ENCODE peak calls at places on chromosomes 3 and 15, in nine cellular contexts. H, B, M, E, Q, O, J, N and K are unnamed samples.

GRCh38 chr3:21024563-21024962 is 726.4 kb downstream of the ZNF385D start:
- DNase-seq in H (no peak), B (no peak), M (no peak), E (no peak), Q (no peak), O (no peak), J (no peak), N (no peak), K (no peak)

GRCh38 chr3:119580148-119580760 is 962 bp downstream of the ADPRH start:
- DNase-seq in H (peak), B (peak), M (peak), E (peak), Q (no peak), O (peak), J (peak), N (no peak), K (peak)

GRCh38 chr3:4351872-4352271 is 48.7 kb downstream of the SETMAR start:
- DNase-seq in H (no peak), B (no peak), M (no peak), E (no peak), Q (no peak), O (no peak), J (no peak), N (no peak), K (no peak)

GRCh38 chr3:62131620-62132019 is 241.7 kb downstream of the FEZF2 start:
- DNase-seq in H (no peak), B (no peak), M (no peak), E (peak), Q (no peak), O (no peak), J (no peak), N (no peak), K (no peak)

GRCh38 chr3:136802481-136802996 is 16.4 kb upstream of the SLC35G2 start:
- DNase-seq in H (no peak), B (no peak), M (no peak), E (peak), Q (no peak), O (no peak), J (no peak), N (no peak), K (no peak)

GRCh38 chr3:140186421-140186920 is 251.5 kb downstream of the CLSTN2 start:
- DNase-seq in H (peak), B (no peak), M (no peak), E (peak), Q (peak), O (no peak), J (no peak), N (peak), K (no peak)

GRCh38 chr3:27593173-27593572 is 109.0 kb upstream of the SLC4A7 start:
- DNase-seq in H (no peak), B (no peak), M (no peak), E (no peak), Q (no peak), O (no peak), J (no peak), N (no peak), K (no peak)

GRCh38 chr3:129911261-129911861 is 17.9 kb upstream of the TMCC1 start:
- DNase-seq in H (no peak), B (no peak), M (no peak), E (no peak), Q (no peak), O (no peak), J (no peak), N (no peak), K (no peak)

GRCh38 chr3:117314441-117314840 is 604.9 kb downstream of the TUSC7 start:
- DNase-seq in H (no peak), B (no peak), M (no peak), E (no peak), Q (no peak), O (no peak), J (no peak), N (no peak), K (no peak)

GRCh38 chr3:156693166-156693565 is 18.8 kb downstream of the TIPARP start:
- DNase-seq in H (no peak), B (no peak), M (no peak), E (peak), Q (no peak), O (no peak), J (no peak), N (no peak), K (no peak)

GRCh38 chr15:85094685-85095084 is 113.0 kb downstream of the PDE8A start:
- DNase-seq in H (no peak), B (no peak), M (no peak), E (peak), Q (peak), O (no peak), J (no peak), N (no peak), K (no peak)

GRCh38 chr3:16897254-16897926 is 12.6 kb downstream of the PLCL2 start:
- DNase-seq in H (peak), B (no peak), M (peak), E (peak), Q (no peak), O (peak), J (no peak), N (no peak), K (no peak)

GRCh38 chr3:45929042-45929679 is 14.1 kb upstream of the CXCR6 start:
- DNase-seq in H (peak), B (peak), M (peak), E (peak), Q (no peak), O (peak), J (peak), N (peak), K (peak)

GRCh38 chr3:183309276-183309675 is 56.2 kb downstream of the B3GNT5 start:
- DNase-seq in H (peak), B (no peak), M (no peak), E (peak), Q (no peak), O (peak), J (no peak), N (no peak), K (no peak)

GRCh38 chr3:125051715-125052581 is 3.8 kb downstream of the HEG1 start:
- DNase-seq in H (no peak), B (peak), M (peak), E (peak), Q (peak), O (peak), J (peak), N (peak), K (peak)

GRCh38 chr3:152019516-152019915 is 146.1 kb downstream of the SUCNR1 start:
- DNase-seq in H (no peak), B (no peak), M (no peak), E (no peak), Q (no peak), O (no peak), J (no peak), N (no peak), K (no peak)

GRCh38 chr3:52865994-52866393 is 31.2 kb upstream of the MUSTN1 start:
- DNase-seq in H (no peak), B (no peak), M (no peak), E (no peak), Q (no peak), O (no peak), J (no peak), N (no peak), K (no peak)

GRCh38 chr3:49841126-49841525 is 15.2 kb downstream of the TRAIP start:
- DNase-seq in H (peak), B (no peak), M (no peak), E (peak), Q (no peak), O (no peak), J (no peak), N (no peak), K (no peak)

GRCh38 chr3:32882603-32883025 is 64.8 kb downstream of the TRIM71 start:
- DNase-seq in H (no peak), B (no peak), M (peak), E (no peak), Q (no peak), O (no peak), J (no peak), N (no peak), K (peak)

GRCh38 chr3:134341391-134341790 is 32.9 kb downstream of the AMOTL2 start:
- DNase-seq in H (no peak), B (peak), M (no peak), E (no peak), Q (no peak), O (no peak), J (no peak), N (no peak), K (no peak)

GRCh38 chr3:141845407-141846049 is 30.9 kb upstream of the ATP1B3 start:
- DNase-seq in H (peak), B (no peak), M (no peak), E (no peak), Q (no peak), O (peak), J (no peak), N (no peak), K (no peak)

GRCh38 chr3:4417449-4417848 is 49.6 kb downstream of the SUMF1 start:
- DNase-seq in H (no peak), B (peak), M (no peak), E (peak), Q (no peak), O (no peak), J (no peak), N (peak), K (no peak)

GRCh38 chr3:140219161-140219745 is 284.3 kb downstream of the CLSTN2 start:
- DNase-seq in H (no peak), B (no peak), M (no peak), E (no peak), Q (no peak), O (no peak), J (no peak), N (no peak), K (no peak)

GRCh38 chr15:57503051-57503702 is 88.5 kb upstream of the MYZAP start:
- DNase-seq in H (no peak), B (no peak), M (no peak), E (peak), Q (no peak), O (no peak), J (no peak), N (no peak), K (no peak)

GRCh38 chr3:171833775-171834460 is 9.2 kb upstream of the TMEM212 start:
- DNase-seq in H (no peak), B (no peak), M (peak), E (peak), Q (no peak), O (no peak), J (peak), N (peak), K (peak)

GRCh38 chr3:85662462-85662861 is 703.7 kb downstream of the CADM2 start:
- DNase-seq in H (no peak), B (no peak), M (no peak), E (no peak), Q (no peak), O (no peak), J (no peak), N (no peak), K (no peak)

GRCh38 chr15:65730560-65731172 is 61.4 kb downstream of the DENND4A start:
- DNase-seq in H (no peak), B (no peak), M (no peak), E (peak), Q (no peak), O (no peak), J (no peak), N (no peak), K (no peak)

GRCh38 chr3:38114875-38115644 is 21.9 kb downstream of the ACAA1 start:
- DNase-seq in H (no peak), B (peak), M (no peak), E (no peak), Q (no peak), O (no peak), J (no peak), N (no peak), K (no peak)

GRCh38 chr15:99099661-99100060 is 5.2 kb upstream of the SYNM start:
- DNase-seq in H (no peak), B (no peak), M (no peak), E (no peak), Q (no peak), O (no peak), J (no peak), N (no peak), K (no peak)

GRCh38 chr3:46900007-46900292 is 22.4 kb downstream of the PTH1R start:
- DNase-seq in H (no peak), B (peak), M (no peak), E (no peak), Q (no peak), O (no peak), J (no peak), N (no peak), K (no peak)

GRCh38 chr3:76122007-76122406 is 336.7 kb upstream of the ZNF717 start:
- DNase-seq in H (no peak), B (no peak), M (no peak), E (peak), Q (no peak), O (no peak), J (no peak), N (no peak), K (no peak)

GRCh38 chr3:47035645-47036044 is 56.2 kb downstream of the NBEAL2 start:
- DNase-seq in H (no peak), B (no peak), M (no peak), E (no peak), Q (no peak), O (no peak), J (no peak), N (no peak), K (no peak)

GRCh38 chr3:194573680-194574437 is 59.4 kb downstream of the TMEM44 start:
- DNase-seq in H (peak), B (no peak), M (peak), E (peak), Q (no peak), O (peak), J (peak), N (no peak), K (peak)

GRCh38 chr3:62041681-62042080 is 331.7 kb downstream of the FEZF2 start:
- DNase-seq in H (no peak), B (no peak), M (no peak), E (no peak), Q (no peak), O (no peak), J (no peak), N (no peak), K (no peak)

GRCh38 chr3:22117751-22118346 is 366.8 kb upstream of the ZNF385D start:
- DNase-seq in H (peak), B (no peak), M (no peak), E (peak), Q (peak), O (no peak), J (no peak), N (peak), K (peak)

GRCh38 chr15:40925495-40925862 is 3.7 kb upstream of the DLL4 start:
- DNase-seq in H (no peak), B (no peak), M (no peak), E (no peak), Q (no peak), O (no peak), J (no peak), N (no peak), K (no peak)

GRCh38 chr3:8001307-8001706 is 500.3 kb upstream of the LMCD1 start:
- DNase-seq in H (no peak), B (no peak), M (no peak), E (no peak), Q (no peak), O (no peak), J (no peak), N (no peak), K (no peak)

GRCh38 chr15:94734460-94734859 is 503.1 kb downstream of the MCTP2 start:
- DNase-seq in H (no peak), B (no peak), M (no peak), E (no peak), Q (no peak), O (no peak), J (no peak), N (no peak), K (no peak)

GRCh38 chr3:100260685-100261480 is at the start of gene TBC1D23:
- DNase-seq in H (peak), B (peak), M (peak), E (peak), Q (peak), O (peak), J (peak), N (peak), K (peak)
- TF ChIP-seq CTCF in H (no peak), B (no peak), M (no peak), E (no peak), Q (no peak), O (no peak), J (no peak), N (no peak), K (no peak)

GRCh38 chr3:126570103-126570541 is 11.4 kb upstream of the C3orf22 start:
- DNase-seq in H (no peak), B (no peak), M (peak), E (no peak), Q (no peak), O (no peak), J (peak), N (no peak), K (no peak)

GRCh38 chr3:126571078-126571477 is 12.3 kb upstream of the C3orf22 start:
- DNase-seq in H (no peak), B (no peak), M (peak), E (no peak), Q (no peak), O (no peak), J (no peak), N (no peak), K (no peak)

GRCh38 chr3:126568776-126569342 is 10.1 kb upstream of the C3orf22 start:
- DNase-seq in H (no peak), B (no peak), M (peak), E (no peak), Q (no peak), O (no peak), J (no peak), N (no peak), K (no peak)

GRCh38 chr3:126569390-126569975 is 10.8 kb upstream of the C3orf22 start:
- DNase-seq in H (no peak), B (no peak), M (no peak), E (no peak), Q (no peak), O (no peak), J (no peak), N (no peak), K (no peak)

GRCh38 chr3:126567696-126568438 is 9.1 kb upstream of the C3orf22 start:
- DNase-seq in H (no peak), B (no peak), M (peak), E (no peak), Q (no peak), O (no peak), J (peak), N (peak), K (no peak)
- TF ChIP-seq CTCF in H (no peak), B (no peak), M (no peak), E (no peak), Q (no peak), O (no peak), J (no peak), N (no peak), K (no peak)

GRCh38 chr15:64653757-64654156 is 121.6 kb downstream of the RBPMS2 start:
- DNase-seq in H (no peak), B (no peak), M (no peak), E (peak), Q (no peak), O (no peak), J (no peak), N (no peak), K (no peak)
- TF ChIP-seq CTCF in H (peak), B (peak), M (peak), E (peak), Q (peak), O (peak), J (no peak), N (peak), K (no peak)

GRCh38 chr3:10688126-10688525 is 127.9 kb upstream of the SLC6A11 start:
- DNase-seq in H (no peak), B (no peak), M (no peak), E (no peak), Q (no peak), O (no peak), J (no peak), N (no peak), K (no peak)
- TF ChIP-seq CTCF in H (no peak), B (no peak), M (no peak), E (no peak), Q (no peak), O (no peak), J (no peak), N (no peak), K (no peak)

DNA sequence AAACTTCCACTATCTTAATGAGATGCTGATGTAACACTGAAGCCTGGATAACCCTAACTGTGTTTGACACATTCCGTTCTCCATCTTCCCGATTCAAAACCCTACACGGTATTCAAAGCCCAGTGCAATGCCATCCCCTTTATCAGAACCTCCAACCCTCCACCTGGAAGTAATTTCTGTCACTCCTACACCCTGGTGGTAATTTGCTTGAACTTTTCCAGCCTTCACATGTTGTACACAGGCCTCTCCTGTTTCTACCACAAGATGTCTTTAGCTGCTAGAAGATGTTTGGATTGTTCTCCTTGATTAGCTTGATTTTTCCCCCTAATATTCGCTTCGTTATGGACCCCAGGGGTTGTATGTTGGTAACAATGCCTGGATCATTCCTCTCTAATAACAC is 208.9 kb downstream of the CHST2 start:
- DNase-seq in H (no peak), B (no peak), M (no peak), E (no peak), Q (no peak), O (no peak), J (no peak), N (no peak), K (no peak)
- TF ChIP-seq CTCF in H (no peak), B (no peak), M (no peak), E (peak), Q (no peak), O (no peak), J (no peak), N (no peak), K (no peak)

GRCh38 chr3:69850849-69851248 is 111.6 kb downstream of the MITF start:
- DNase-seq in H (no peak), B (no peak), M (no peak), E (no peak), Q (no peak), O (no peak), J (no peak), N (no peak), K (no peak)

GRCh38 chr3:69853033-69853432 is 113.8 kb downstream of the MITF start:
- DNase-seq in H (no peak), B (no peak), M (no peak), E (no peak), Q (no peak), O (no peak), J (no peak), N (no peak), K (no peak)

GRCh38 chr3:69856965-69857364 is 117.7 kb downstream of the MITF start:
- DNase-seq in H (no peak), B (no peak), M (no peak), E (no peak), Q (no peak), O (no peak), J (no peak), N (no peak), K (no peak)

GRCh38 chr3:69861556-69861955 is 122.3 kb downstream of the MITF start:
- DNase-seq in H (no peak), B (no peak), M (no peak), E (no peak), Q (no peak), O (no peak), J (no peak), N (no peak), K (no peak)

DNA sequence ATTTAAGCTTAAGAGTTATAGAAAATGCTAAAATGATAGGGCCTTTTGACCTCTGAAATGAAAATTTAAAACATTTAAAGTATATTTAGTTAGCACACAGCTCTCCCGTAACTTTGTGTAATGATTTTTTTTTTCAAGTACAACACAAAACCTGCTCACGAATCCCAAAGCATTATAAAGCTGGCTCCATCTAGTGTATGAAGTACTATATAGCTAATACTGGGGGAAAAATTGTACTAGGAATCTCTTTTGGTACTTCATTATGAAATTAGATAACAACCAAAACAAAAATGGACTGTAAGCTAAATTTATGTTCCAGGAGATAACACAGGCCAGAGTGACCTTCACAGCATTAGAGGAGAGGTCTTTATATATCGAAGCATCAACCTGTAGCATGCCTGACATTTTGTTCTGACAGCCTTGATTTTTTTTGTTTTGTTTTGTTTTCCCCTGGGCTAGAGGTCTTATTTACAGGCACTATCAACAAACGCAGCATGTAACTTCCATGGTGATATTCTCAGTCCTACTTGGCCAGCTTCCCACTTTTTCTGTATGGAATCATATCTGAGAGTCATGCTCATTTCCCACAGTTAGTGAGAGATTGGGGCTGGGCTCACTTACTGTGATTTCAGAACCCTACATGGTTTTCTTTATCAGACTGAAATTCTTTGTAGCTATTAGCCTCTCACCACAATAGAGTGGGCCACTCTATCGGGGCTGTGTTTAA is 116.3 kb downstream of the MITF start:
- DNase-seq in H (peak), B (no peak), M (no peak), E (peak), Q (no peak), O (no peak), J (no peak), N (no peak), K (no peak)
- TF ChIP-seq CTCF in H (peak), B (peak), M (no peak), E (peak), Q (peak), O (no peak), J (no peak), N (peak), K (no peak)